ENCODE peak calls at places on chromosomes 5 and 9, in four cellular contexts. B is endothelial cell of umbilical vein, H is SJSA1, C is spleen. R is an unnamed sample. For H3K36me3, the result is how much of the 10 kb centered on the place peaks cover.

GRCh38 chr5:14016549-14016948 is 72.1 kb upstream of the DNAH5 start:
- DNase-seq in H (no peak), B (no peak), C (no peak), R (no peak)

GRCh38 chr9:16276866-16277265 is 593.6 kb downstream of the BNC2 start:
- DNase-seq in C (no peak), B (no peak), H (no peak), R (no peak)

GRCh38 chr5:145852990-145853389 is 17.8 kb upstream of the PRELID2 start:
- DNase-seq in B (no peak), C (no peak), H (no peak), R (no peak)

GRCh38 chr5:38607930-38608545 is 51.6 kb upstream of the LIFR start:
- DNase-seq in C (no peak), H (no peak), B (peak), R (no peak)

GRCh38 chr5:61534481-61535267 is 202.6 kb downstream of the ZSWIM6 start:
- DNase-seq in C (no peak), H (no peak), B (no peak), R (peak)

GRCh38 chr5:136046231-136046630 is 17.4 kb downstream of the TGFBI start:
- DNase-seq in C (peak), H (no peak), B (no peak), R (no peak)

GRCh38 chr5:59133801-59134261 is 551.0 kb downstream of the RAB3C start:
- DNase-seq in B (no peak), C (no peak), H (peak), R (no peak)

GRCh38 chr9:127447416-127448111 is 3.6 kb downstream of the RPL12 start:
- DNase-seq in B (no peak), H (no peak), C (no peak), R (no peak)

GRCh38 chr5:113212244-113212920 is 222.4 kb downstream of the TSSK1B start:
- DNase-seq in H (peak), C (no peak), B (peak), R (no peak)

GRCh38 chr9:121674952-121675351 is 23.5 kb downstream of the DAB2IP start:
- DNase-seq in B (no peak), C (peak), H (no peak), R (no peak)

GRCh38 chr5:33441241-33441844 is 578 bp downstream of the TARS1 start:
- DNase-seq in H (no peak), B (no peak), C (no peak), R (peak)

GRCh38 chr5:107670028-107670926 is 460 bp downstream of the EFNA5 start:
- DNase-seq in B (peak), H (no peak), C (peak), R (peak)

GRCh38 chr5:61916621-61917620 is 389.1 kb upstream of the KIF2A start:
- DNase-seq in B (no peak), H (no peak), C (no peak), R (no peak)

GRCh38 chr9:105205787-105206511 is 38.5 kb upstream of the SLC44A1 start:
- DNase-seq in H (no peak), C (no peak), B (no peak), R (no peak)

GRCh38 chr5:179270581-179271300 is 74.5 kb downstream of the ADAMTS2 start:
- DNase-seq in H (peak), B (no peak), C (peak), R (no peak)

GRCh38 chr5:154415114-154415513 is 30.7 kb upstream of the SAP30L start:
- DNase-seq in H (peak), C (peak), B (no peak), R (no peak)

GRCh38 chr5:154422298-154422697 is 23.5 kb upstream of the SAP30L start:
- DNase-seq in B (no peak), H (no peak), C (no peak), R (no peak)

GRCh38 chr5:154421868-154422267 is 23.9 kb upstream of the SAP30L start:
- DNase-seq in C (no peak), H (no peak), B (peak), R (no peak)

GRCh38 chr5:154419236-154419635 is 26.6 kb upstream of the SAP30L start:
- DNase-seq in H (peak), B (no peak), C (no peak), R (no peak)

GRCh38 chr5:154418344-154418820 is 27.4 kb upstream of the SAP30L start:
- DNase-seq in H (peak), C (peak), B (no peak), R (no peak)
- H3K36me3 ChIP-seq in H (half or more), C (half or more), B (under half), R (under half)

GRCh38 chr5:147661576-147661975 is 121.0 kb downstream of the JAKMIP2 start:
- DNase-seq in H (no peak), B (no peak), C (no peak), R (no peak)

GRCh38 chr5:147659166-147659929 is 123.2 kb downstream of the JAKMIP2 start:
- DNase-seq in H (no peak), C (no peak), B (no peak), R (peak)

GRCh38 chr5:147658293-147658932 is 124.1 kb downstream of the JAKMIP2 start:
- DNase-seq in C (no peak), H (no peak), B (no peak), R (no peak)
- H3K36me3 ChIP-seq in C (under half), H (under half), B (under half), R (under half)

DNA sequence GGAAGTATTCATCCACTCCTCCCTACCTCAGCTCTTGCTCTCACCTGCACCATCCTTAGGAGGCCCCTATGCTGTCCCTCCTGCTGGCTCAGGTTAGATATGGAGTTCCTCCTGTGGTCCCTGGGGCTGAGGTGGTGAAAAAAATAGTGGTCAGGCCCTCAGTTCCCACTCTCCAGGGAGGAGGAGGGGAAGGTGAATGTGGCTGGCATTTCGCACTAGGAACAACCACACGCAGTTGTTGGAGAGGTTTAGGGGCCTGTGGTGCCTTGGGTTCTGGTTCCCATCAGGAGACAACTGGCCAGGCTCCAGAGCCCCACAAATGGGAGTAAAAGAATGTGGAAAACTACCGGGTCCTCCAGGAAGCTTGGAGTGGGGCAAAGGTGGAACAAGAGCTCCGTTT is 81.7 kb upstream of the HSPA9 start:
- DNase-seq in C (no peak), B (no peak), H (no peak), R (no peak)
- H3K36me3 ChIP-seq in C (under half), B (under half), H (under half), R (under half)

DNA sequence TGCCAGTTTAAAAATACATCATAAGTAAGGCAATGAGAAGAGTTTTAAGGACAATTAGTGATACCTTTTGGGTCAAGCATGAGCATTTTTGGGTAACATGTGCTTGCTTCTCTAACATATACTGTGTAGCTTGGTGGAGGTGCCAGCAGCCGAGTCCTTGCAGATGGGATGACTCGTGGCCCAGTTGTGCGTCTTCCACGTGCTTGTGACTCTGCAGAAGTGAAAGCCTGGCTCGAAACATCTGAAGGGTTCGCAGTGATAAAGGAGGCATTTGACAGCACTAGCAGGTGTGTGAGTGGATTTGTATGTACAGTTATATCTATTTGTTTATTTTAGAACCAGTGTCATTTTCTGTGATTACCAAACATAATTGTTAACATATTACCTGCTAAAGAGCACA is 18.2 kb downstream of the HMGCR start:
- DNase-seq in B (no peak), C (no peak), H (no peak), R (no peak)
- H3K36me3 ChIP-seq in B (half or more), C (half or more), H (half or more), R (under half)

GRCh38 chr5:96743805-96744559 is 63.8 kb downstream of the ERAP1 start:
- DNase-seq in H (no peak), C (no peak), B (no peak), R (no peak)

GRCh38 chr5:96741075-96741474 is 66.7 kb downstream of the ERAP1 start:
- DNase-seq in B (no peak), H (no peak), C (no peak), R (no peak)

GRCh38 chr5:96743065-96743768 is 64.5 kb downstream of the ERAP1 start:
- DNase-seq in H (no peak), C (no peak), B (peak), R (peak)

GRCh38 chr5:96741911-96742310 is 65.8 kb downstream of the ERAP1 start:
- DNase-seq in B (no peak), H (no peak), C (no peak), R (peak)

DNA sequence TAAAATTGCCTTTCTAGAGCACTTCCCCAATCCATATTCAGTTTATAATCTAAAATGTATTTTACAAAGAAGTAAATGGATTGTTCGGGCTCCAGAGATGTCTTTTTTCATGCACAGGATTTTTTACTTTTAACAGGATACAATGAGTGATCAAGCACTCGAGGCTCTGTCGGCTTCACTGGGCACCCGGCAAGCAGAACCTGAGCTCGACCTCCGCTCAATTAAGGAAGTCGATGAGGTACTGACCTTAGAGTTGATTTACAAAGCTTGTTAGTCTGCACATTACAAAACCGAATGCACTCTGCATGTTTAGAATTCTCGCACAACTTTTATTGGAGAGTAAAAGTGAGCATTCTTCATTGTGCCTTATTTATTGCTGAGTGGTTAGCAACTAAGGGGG is 65.2 kb downstream of the ERAP1 start:
- DNase-seq in C (no peak), B (no peak), H (no peak), R (no peak)
- H3K36me3 ChIP-seq in C (half or more), B (under half), H (half or more), R (under half)

DNA sequence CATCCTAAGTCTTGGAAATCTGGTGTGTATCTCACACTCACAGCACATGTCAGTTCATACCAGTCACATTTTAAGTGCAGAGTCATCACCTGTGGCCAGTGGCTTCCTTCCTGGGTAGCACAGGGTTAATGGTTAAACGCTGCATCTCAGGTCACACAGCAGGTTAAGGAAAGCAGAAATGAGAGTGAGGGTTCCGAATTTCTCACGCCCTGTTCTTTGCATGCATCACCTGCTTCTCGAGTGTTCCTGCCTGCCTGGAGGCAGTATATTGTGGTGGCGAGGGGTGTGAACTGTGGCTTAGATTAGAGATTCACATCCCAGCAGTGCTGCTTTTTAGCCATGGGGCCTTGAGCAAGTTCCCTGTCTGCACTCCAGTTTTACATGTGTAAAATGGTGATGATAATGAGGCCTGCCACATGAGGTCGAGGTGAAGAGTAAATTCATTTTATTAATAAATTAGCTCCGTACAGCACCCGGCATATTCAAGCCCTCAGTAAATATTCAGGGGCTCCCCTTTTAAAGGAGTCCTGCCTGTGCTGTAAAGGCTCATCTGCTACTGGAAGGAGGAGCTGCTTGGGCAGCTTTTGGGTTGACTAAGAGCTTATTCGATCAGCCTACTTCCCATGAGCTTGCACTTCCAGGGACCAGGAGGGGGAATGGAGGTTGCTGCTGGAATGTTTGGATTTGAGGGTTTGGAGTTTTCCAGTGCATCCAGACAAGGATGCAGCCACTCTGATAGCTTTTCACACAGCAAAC is 61.1 kb upstream of the SAP30L start:
- DNase-seq in C (peak), H (no peak), B (no peak), R (no peak)
- H3K36me3 ChIP-seq in C (half or more), H (half or more), B (under half), R (under half)

GRCh38 chr5:72991394-72991793 is 35.6 kb downstream of the FCHO2 start:
- DNase-seq in H (no peak), C (no peak), B (no peak), R (no peak)

GRCh38 chr5:72999916-73000315 is 44.1 kb downstream of the FCHO2 start:
- DNase-seq in C (no peak), B (no peak), H (no peak), R (no peak)

GRCh38 chr5:72996632-72997031 is 40.8 kb downstream of the FCHO2 start:
- DNase-seq in H (no peak), C (no peak), B (no peak), R (no peak)

GRCh38 chr5:72988769-72989168 is 32.9 kb downstream of the FCHO2 start:
- DNase-seq in H (no peak), B (peak), C (no peak), R (peak)

GRCh38 chr5:72994578-72994977 is 38.7 kb downstream of the FCHO2 start:
- DNase-seq in C (no peak), H (no peak), B (no peak), R (no peak)
- H3K36me3 ChIP-seq in C (half or more), H (under half), B (under half), R (under half)

DNA sequence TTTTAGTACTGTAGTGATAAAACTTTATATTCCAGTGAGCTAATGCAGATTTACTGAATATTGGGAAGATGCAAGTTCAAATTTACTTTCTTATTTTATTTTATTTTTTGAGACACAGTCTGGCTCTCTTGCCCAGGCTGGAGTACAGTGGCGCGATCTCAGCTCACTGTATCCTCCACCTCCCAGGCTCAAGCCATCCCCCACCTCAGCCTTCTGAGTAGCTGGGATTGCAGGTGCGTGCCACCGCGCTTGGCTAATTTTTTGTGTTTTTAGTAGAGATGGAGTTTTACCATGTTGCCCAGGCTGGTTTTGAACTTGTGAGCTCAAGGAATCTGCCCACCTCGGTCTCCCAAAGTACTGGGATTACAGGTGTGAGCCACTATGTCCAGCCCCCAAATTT is 9.9 kb downstream of the PHAX start:
- DNase-seq in C (no peak), B (no peak), H (no peak), R (no peak)
- H3K36me3 ChIP-seq in C (half or more), B (under half), H (half or more), R (under half)

GRCh38 chr9:95077766-95078382 is 239.6 kb downstream of the FANCC start:
- DNase-seq in C (no peak), H (no peak), B (no peak), R (no peak)
- H3K36me3 ChIP-seq in C (under half), H (half or more), B (under half), R (under half)